ENCODE peak calls at places on chromosomes 2 and 18, in ten cellular contexts. Y is cardiac fibroblast, L is cardiac muscle cell, M is Calu3, O is HFF-Myc, X is uterus, U is H9, N is left lung, I is left ventricle myocardium inferior, Z is astrocyte. T is an unnamed sample.

GRCh38 chr2:189363559-189363958 is 77.7 kb upstream of the WDR75 start:
- DNase-seq in O (no peak), M (peak), Z (peak), L (no peak), I (no peak), U (no peak), Y (peak), N (no peak), X (no peak), T (no peak)

GRCh38 chr2:146997488-146997887 is 847.3 kb upstream of the ACVR2A start:
- DNase-seq in X (no peak), L (no peak), M (no peak), N (no peak), Z (no peak), I (no peak), Y (no peak), U (no peak), O (no peak), T (no peak)

GRCh38 chr2:172178035-172178434 is 75.3 kb upstream of the DLX2 start:
- DNase-seq in Z (peak), Y (no peak), O (no peak), L (no peak), M (no peak), I (no peak), X (no peak), U (no peak), N (no peak), T (no peak)

GRCh38 chr2:16487686-16488085 is 177.9 kb downstream of the CYRIA start:
- DNase-seq in M (peak), L (peak), N (no peak), U (no peak), Z (peak), Y (peak), X (no peak), O (no peak), I (no peak), T (no peak)

GRCh38 chr2:84676295-84676694 is 160.0 kb downstream of the DNAH6 start:
- DNase-seq in U (no peak), X (no peak), N (no peak), O (no peak), I (no peak), Z (peak), M (no peak), L (no peak), Y (no peak), T (no peak)

GRCh38 chr18:50075772-50076171 is 119.2 kb downstream of the MYO5B start:
- DNase-seq in Z (no peak), L (no peak), U (no peak), Y (no peak), I (no peak), N (no peak), O (no peak), M (no peak), X (no peak), T (no peak)

GRCh38 chr2:747774-748351 is 70.7 kb upstream of the TMEM18 start:
- DNase-seq in M (no peak), N (no peak), Z (no peak), I (no peak), U (no peak), O (no peak), X (no peak), L (no peak), Y (no peak), T (no peak)

GRCh38 chr18:33960393-33960792 is 264.3 kb downstream of the NOL4 start:
- DNase-seq in X (no peak), Y (no peak), O (no peak), N (no peak), L (no peak), I (no peak), Z (no peak), U (no peak), M (no peak), T (no peak)

GRCh38 chr2:98676742-98677141 is 54.2 kb downstream of the MGAT4A start:
- DNase-seq in U (no peak), N (no peak), O (no peak), L (no peak), I (no peak), X (no peak), Z (no peak), M (no peak), Y (no peak), T (no peak)

GRCh38 chr2:130825231-130825971 is 11.3 kb upstream of the ARHGEF4 start:
- DNase-seq in N (no peak), Z (no peak), O (no peak), X (no peak), U (no peak), I (no peak), M (no peak), L (no peak), Y (no peak), T (no peak)

GRCh38 chr18:13235326-13235937 is 16.9 kb downstream of the LDLRAD4 start:
- DNase-seq in U (no peak), X (no peak), N (no peak), M (no peak), Z (no peak), O (no peak), Y (no peak), L (no peak), I (no peak), T (no peak)

GRCh38 chr2:50346104-50346503 is 685.8 kb downstream of the NRXN1 start:
- DNase-seq in Y (no peak), U (peak), M (no peak), X (no peak), O (no peak), I (no peak), N (peak), L (peak), Z (no peak), T (peak)

GRCh38 chr18:54100920-54101319 is 123.5 kb downstream of the MBD2 start:
- DNase-seq in M (no peak), N (no peak), U (no peak), I (no peak), X (no peak), Y (no peak), Z (peak), O (no peak), L (no peak), T (no peak)

GRCh38 chr18:77657651-77658308 is 408.1 kb downstream of the GALR1 start:
- DNase-seq in N (no peak), M (no peak), X (no peak), L (no peak), Y (no peak), U (no peak), Z (no peak), O (no peak), I (no peak), T (no peak)

GRCh38 chr2:238501311-238501710 is 74.6 kb downstream of the ASB1 start:
- DNase-seq in L (no peak), O (no peak), M (no peak), Y (no peak), N (no peak), I (no peak), Z (no peak), X (no peak), U (peak), T (no peak)

GRCh38 chr2:233468047-233468745 is 98.4 kb downstream of the USP40 start:
- DNase-seq in I (no peak), Z (no peak), U (no peak), X (peak), L (no peak), N (peak), Y (no peak), M (no peak), O (no peak), T (peak)

GRCh38 chr2:233469261-233470006 is 97.1 kb downstream of the USP40 start:
- DNase-seq in L (no peak), Z (no peak), O (no peak), N (peak), U (no peak), X (peak), I (peak), M (no peak), Y (no peak), T (peak)

GRCh38 chr2:233468746-233469110 is 97.9 kb downstream of the USP40 start:
- DNase-seq in L (no peak), I (no peak), Y (no peak), U (no peak), N (peak), Z (no peak), X (peak), M (no peak), O (no peak), T (no peak)

GRCh38 chr2:233464531-233465240 is 101.9 kb downstream of the USP40 start:
- DNase-seq in I (no peak), M (no peak), L (no peak), X (no peak), O (no peak), Z (no peak), Y (no peak), N (peak), U (no peak), T (peak)

GRCh38 chr2:233466991-233467603 is 99.5 kb downstream of the USP40 start:
- DNase-seq in N (peak), M (no peak), Y (no peak), X (no peak), L (no peak), I (no peak), Z (no peak), O (no peak), U (no peak), T (peak)
- TF ChIP-seq CTCF in N (no peak), M (no peak), Y (no peak), X (no peak), L (no peak), I (no peak), Z (no peak), O (no peak), U (no peak), T (no peak)

GRCh38 chr2:101251844-101252407 is 760 bp upstream of the CNOT11 start:
- DNase-seq in I (no peak), Z (no peak), U (peak), M (peak), L (no peak), X (no peak), Y (no peak), N (no peak), O (no peak), T (no peak)
- TF ChIP-seq CTCF in I (peak), Z (peak), U (peak), M (peak), L (no peak), X (no peak), Y (peak), N (peak), O (peak), T (peak)

DNA sequence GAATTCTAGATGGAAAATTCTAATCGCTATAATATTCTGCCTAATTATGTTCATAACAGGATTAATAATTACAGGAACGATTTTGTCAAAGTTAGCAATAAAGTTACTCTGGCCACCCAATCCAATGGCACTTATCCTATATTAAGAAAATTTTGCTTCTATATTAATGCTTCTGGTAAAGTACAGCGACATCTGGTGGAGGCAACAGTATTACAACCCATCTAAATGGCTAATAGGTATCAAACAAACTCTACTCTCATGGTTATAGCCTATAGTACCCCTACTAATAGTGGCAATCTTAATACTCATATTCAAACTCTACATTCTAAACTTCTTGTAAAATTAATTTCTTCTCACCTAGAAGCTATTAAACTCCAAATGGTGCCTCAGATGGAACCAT is 1084.7 kb upstream of the LRRTM1 start:
- DNase-seq in O (no peak), Z (no peak), Y (no peak), N (no peak), U (no peak), X (no peak), M (no peak), I (no peak), L (no peak), T (no peak)
- TF ChIP-seq CTCF in O (no peak), Z (no peak), Y (peak), N (no peak), U (peak), X (no peak), M (no peak), I (no peak), L (no peak), T (no peak)

GRCh38 chr18:3332376-3332775 is 70.4 kb downstream of the MYL12B start:
- DNase-seq in U (no peak), L (no peak), I (no peak), N (no peak), O (no peak), X (no peak), Z (peak), Y (peak), M (no peak), T (no peak)

GRCh38 chr18:3329871-3330270 is 67.9 kb downstream of the MYL12B start:
- DNase-seq in X (no peak), Y (no peak), O (no peak), L (no peak), U (no peak), I (no peak), Z (no peak), N (no peak), M (no peak), T (no peak)

GRCh38 chr18:3333056-3333720 is 71.3 kb downstream of the MYL12B start:
- DNase-seq in Y (no peak), N (no peak), I (no peak), U (no peak), O (no peak), Z (no peak), X (no peak), L (no peak), M (no peak), T (no peak)

GRCh38 chr18:3330622-3331021 is 68.7 kb downstream of the MYL12B start:
- DNase-seq in X (no peak), L (no peak), M (no peak), N (no peak), U (no peak), O (no peak), Z (no peak), I (no peak), Y (no peak), T (no peak)

GRCh38 chr18:3333721-3334386 is 71.9 kb downstream of the MYL12B start:
- DNase-seq in M (no peak), X (no peak), L (no peak), Y (no peak), O (no peak), U (no peak), N (no peak), Z (no peak), I (no peak), T (no peak)
- TF ChIP-seq CTCF in M (no peak), X (no peak), L (no peak), Y (no peak), O (no peak), U (no peak), N (no peak), Z (no peak), I (no peak), T (no peak)

GRCh38 chr2:112465373-112465772 is 16.6 kb upstream of the TTL start:
- DNase-seq in U (no peak), N (no peak), X (no peak), Y (peak), O (no peak), L (no peak), Z (no peak), I (no peak), M (no peak), T (no peak)
- TF ChIP-seq CTCF in U (peak), N (no peak), X (no peak), Y (peak), O (no peak), L (peak), Z (no peak), I (peak), M (no peak), T (no peak)

DNA sequence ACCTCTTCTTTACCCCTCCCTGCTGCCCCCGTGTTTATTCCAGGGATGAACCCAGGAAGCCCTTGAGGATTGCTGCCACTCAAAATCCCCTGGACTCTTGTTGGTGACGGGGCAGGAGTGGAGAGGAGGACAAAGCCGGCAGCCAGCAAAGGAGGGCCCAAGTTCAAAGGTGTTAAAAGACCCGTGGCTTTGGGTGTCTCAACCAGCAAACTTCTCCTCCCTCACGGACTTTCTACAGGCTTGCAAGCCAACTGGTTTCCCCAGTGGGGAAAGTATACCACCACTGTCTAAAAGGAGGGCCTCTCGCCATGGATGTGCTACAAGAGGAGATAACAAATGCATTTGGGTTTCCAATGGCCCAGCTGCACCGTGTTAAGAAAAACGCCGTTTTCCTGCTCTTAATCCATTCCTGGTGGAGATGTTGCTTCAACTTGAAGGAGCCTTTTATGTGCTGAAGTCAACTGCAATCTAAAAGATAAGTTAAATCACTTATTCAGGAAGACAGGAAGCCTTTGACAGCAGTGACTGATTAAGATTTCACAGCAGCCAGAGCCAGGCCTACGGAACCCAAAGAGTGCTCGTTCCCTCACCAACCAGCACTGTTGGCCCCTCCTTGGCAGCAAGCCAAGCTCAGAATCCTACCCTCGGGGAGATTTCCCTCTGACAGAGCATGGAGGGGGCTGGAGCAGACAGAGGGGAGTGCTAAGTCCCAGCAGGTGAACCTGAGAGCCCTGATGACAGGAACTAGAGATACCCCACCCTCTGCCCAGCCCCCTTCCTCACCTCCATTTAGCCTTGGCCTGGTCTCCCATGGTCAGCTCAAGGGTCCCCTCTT is 57.8 kb downstream of the ZBTB7C start:
- DNase-seq in U (no peak), X (no peak), I (no peak), N (no peak), Z (no peak), L (peak), O (no peak), Y (no peak), M (no peak), T (no peak)
- TF ChIP-seq CTCF in U (no peak), X (no peak), I (no peak), N (no peak), Z (no peak), L (no peak), O (no peak), Y (no peak), M (no peak), T (no peak)

GRCh38 chr2:233062946-233063268 is 2.8 kb downstream of the INPP5D start:
- DNase-seq in X (no peak), I (no peak), L (no peak), M (no peak), Z (no peak), Y (no peak), N (no peak), O (no peak), U (no peak), T (no peak)

GRCh38 chr2:233062447-233062842 is 2.3 kb downstream of the INPP5D start:
- DNase-seq in X (no peak), Y (no peak), Z (no peak), L (no peak), U (no peak), N (no peak), O (no peak), M (no peak), I (no peak), T (no peak)

GRCh38 chr2:233061007-233061590 is 957 bp downstream of the INPP5D start:
- DNase-seq in I (no peak), X (no peak), O (no peak), Z (no peak), L (no peak), U (no peak), N (no peak), Y (no peak), M (no peak), T (no peak)

GRCh38 chr2:233060500-233061006 is 411 bp downstream of the INPP5D start:
- DNase-seq in M (no peak), Y (no peak), U (no peak), X (no peak), N (no peak), I (no peak), L (no peak), Z (no peak), O (no peak), T (no peak)

GRCh38 chr2:233061591-233062446 is 1.7 kb downstream of the INPP5D start:
- DNase-seq in M (no peak), L (no peak), Z (no peak), X (no peak), I (peak), U (peak), N (peak), Y (peak), O (no peak), T (no peak)
- TF ChIP-seq CTCF in M (no peak), L (peak), Z (no peak), X (no peak), I (peak), U (peak), N (no peak), Y (peak), O (no peak), T (no peak)

GRCh38 chr2:47050762-47051161 is 104.3 kb downstream of the STPG4 start:
- DNase-seq in I (no peak), O (no peak), U (no peak), N (no peak), X (no peak), Z (no peak), M (no peak), Y (no peak), L (no peak), T (no peak)
- TF ChIP-seq CTCF in I (no peak), O (no peak), U (no peak), N (no peak), X (no peak), Z (no peak), M (no peak), Y (no peak), L (no peak), T (no peak)

GRCh38 chr2:159755788-159756187 is 42.2 kb downstream of the CD302 start:
- DNase-seq in L (peak), M (peak), I (no peak), U (no peak), O (no peak), Z (peak), N (no peak), Y (peak), X (no peak), T (no peak)
- TF ChIP-seq CTCF in L (peak), M (peak), I (peak), U (peak), O (peak), Z (peak), N (no peak), Y (peak), X (no peak), T (peak)

GRCh38 chr2:48566582-48566981 is 36.6 kb downstream of the STON1 start:
- DNase-seq in O (peak), X (no peak), Z (peak), U (no peak), N (no peak), I (no peak), M (no peak), L (no peak), Y (peak), T (no peak)
- TF ChIP-seq CTCF in O (peak), X (no peak), Z (peak), U (peak), N (peak), I (peak), M (no peak), L (peak), Y (peak), T (no peak)

T was measured in glutamatergic neuron.